ENCODE peak calls at places on chromosomes 2 and 18, in nine cellular contexts. One of them, this sample, is unnamed.
A peak's percentile ranks its signal among the peaks of the same experiment; 100 is the strongest.

GRCh38 chr2:241541564-241542277 is 16.8 kb upstream of the BOK start:
- DNase-seq in RWPE1: no peak
- DNase-seq in amniotic stem cell: no peak
- DNase-seq in NCI-H524: no peak
- DNase-seq in nephron progenitor cell: no peak
- DNase-seq in cardiac muscle cell: no peak
- DNase-seq in ACHN: no peak
- DNase-seq in anterior cingulate cortex: no peak
- DNase-seq in epithelial cell of prostate: no peak
- DNase-seq in this sample: peak; percentile 38

GRCh38 chr2:183059561-183059960 is 19.0 kb upstream of the DUSP19 start:
- DNase-seq in epithelial cell of prostate: peak; percentile 78
- DNase-seq in NCI-H524: no peak
- DNase-seq in RWPE1: peak; percentile 73
- DNase-seq in ACHN: peak; percentile 66
- DNase-seq in amniotic stem cell: peak; percentile 59
- DNase-seq in nephron progenitor cell: no peak
- DNase-seq in cardiac muscle cell: peak; percentile 79
- DNase-seq in anterior cingulate cortex: no peak
- DNase-seq in this sample: no peak

GRCh38 chr2:108820439-108820838 is 33.9 kb downstream of the CCDC138 start:
- DNase-seq in ACHN: no peak
- DNase-seq in NCI-H524: no peak
- DNase-seq in RWPE1: no peak
- DNase-seq in epithelial cell of prostate: no peak
- DNase-seq in amniotic stem cell: no peak
- DNase-seq in anterior cingulate cortex: no peak
- DNase-seq in cardiac muscle cell: no peak
- DNase-seq in nephron progenitor cell: no peak
- DNase-seq in this sample: no peak

GRCh38 chr2:238239552-238239871 is 326 bp downstream of the HES6 start:
- DNase-seq in epithelial cell of prostate: no peak
- DNase-seq in anterior cingulate cortex: no peak
- DNase-seq in amniotic stem cell: no peak
- DNase-seq in NCI-H524: no peak
- DNase-seq in ACHN: peak; percentile 34
- DNase-seq in RWPE1: no peak
- DNase-seq in nephron progenitor cell: peak; percentile 70
- DNase-seq in cardiac muscle cell: no peak
- DNase-seq in this sample: peak; percentile 71

GRCh38 chr2:39528701-39529100 is 91.6 kb upstream of the MAP4K3 start:
- DNase-seq in RWPE1: no peak
- DNase-seq in cardiac muscle cell: no peak
- DNase-seq in amniotic stem cell: no peak
- DNase-seq in epithelial cell of prostate: no peak
- DNase-seq in ACHN: no peak
- DNase-seq in nephron progenitor cell: no peak
- DNase-seq in NCI-H524: peak; percentile 40
- DNase-seq in anterior cingulate cortex: no peak
- DNase-seq in this sample: no peak

GRCh38 chr2:191382801-191383200 is 137.6 kb downstream of the MYO1B start:
- DNase-seq in ACHN: no peak
- DNase-seq in nephron progenitor cell: no peak
- DNase-seq in anterior cingulate cortex: no peak
- DNase-seq in cardiac muscle cell: peak; percentile 53
- DNase-seq in amniotic stem cell: no peak
- DNase-seq in RWPE1: peak; percentile 19
- DNase-seq in NCI-H524: no peak
- DNase-seq in epithelial cell of prostate: peak; percentile 55
- DNase-seq in this sample: no peak

GRCh38 chr2:127576433-127577207 is 41.1 kb downstream of the MYO7B start:
- DNase-seq in epithelial cell of prostate: no peak
- DNase-seq in cardiac muscle cell: peak; percentile 90
- DNase-seq in RWPE1: peak; percentile 48
- DNase-seq in ACHN: no peak
- DNase-seq in amniotic stem cell: peak; percentile 65
- DNase-seq in anterior cingulate cortex: no peak
- DNase-seq in nephron progenitor cell: peak; percentile 40
- DNase-seq in NCI-H524: no peak
- DNase-seq in this sample: no peak

GRCh38 chr2:41937464-41937861 is 110.4 kb upstream of the PKDCC start:
- DNase-seq in cardiac muscle cell: peak; percentile 65
- DNase-seq in ACHN: no peak
- DNase-seq in amniotic stem cell: no peak
- DNase-seq in anterior cingulate cortex: no peak
- DNase-seq in NCI-H524: peak; percentile 49
- DNase-seq in RWPE1: no peak
- DNase-seq in nephron progenitor cell: no peak
- DNase-seq in epithelial cell of prostate: no peak
- DNase-seq in this sample: peak; percentile 82

GRCh38 chr18:62325806-62326645 is 916 bp downstream of the TNFRSF11A start:
- DNase-seq in NCI-H524: peak; percentile 33
- DNase-seq in anterior cingulate cortex: no peak
- DNase-seq in amniotic stem cell: no peak
- DNase-seq in cardiac muscle cell: no peak
- DNase-seq in nephron progenitor cell: peak; percentile 59
- DNase-seq in epithelial cell of prostate: no peak
- DNase-seq in RWPE1: peak; percentile 13
- DNase-seq in ACHN: peak; percentile 13
- DNase-seq in this sample: peak; percentile 37

This sample was measured in neural progenitor cell.